ENCODE peak calls at places on chromosomes 2 and 18, in six cellular contexts. One of them, this sample, is unnamed.

GRCh38 chr2:158722266-158723105 is 72.6 kb upstream of the DAPL1 start:
- DNase-seq in astrocyte: no peak
- DNase-seq in astrocyte of the cerebellum: no peak
- DNase-seq in GM06990: no peak
- DNase-seq in GM23338: no peak
- DNase-seq in transverse colon: no peak
- DNase-seq in this sample: no peak

GRCh38 chr2:106192752-106193490 is 1.2 kb downstream of the UXS1 start:
- DNase-seq in transverse colon: peak; percentile 53
- DNase-seq in GM06990: peak; percentile 43
- DNase-seq in GM23338: peak; percentile 48
- DNase-seq in astrocyte of the cerebellum: peak; percentile 19
- DNase-seq in astrocyte: peak; percentile 76
- DNase-seq in this sample: peak; percentile 31

GRCh38 chr2:7031424-7032245 is 114.4 kb downstream of the RNF144A start:
- DNase-seq in transverse colon: peak; percentile 93
- DNase-seq in GM23338: no peak
- DNase-seq in astrocyte: no peak
- DNase-seq in GM06990: no peak
- DNase-seq in astrocyte of the cerebellum: no peak
- DNase-seq in this sample: no peak

GRCh38 chr2:105760191-105760590 is 15.5 kb downstream of the NCK2 start:
- DNase-seq in astrocyte of the cerebellum: no peak
- DNase-seq in GM23338: peak; percentile 51
- DNase-seq in GM06990: no peak
- DNase-seq in transverse colon: no peak
- DNase-seq in astrocyte: no peak
- DNase-seq in this sample: no peak

GRCh38 chr2:135991861-135992260 is 6.4 kb upstream of the DARS1 start:
- DNase-seq in GM06990: no peak
- DNase-seq in astrocyte: no peak
- DNase-seq in GM23338: no peak
- DNase-seq in transverse colon: no peak
- DNase-seq in astrocyte of the cerebellum: no peak
- DNase-seq in this sample: no peak

GRCh38 chr18:596288-596881 is 403 bp upstream of the CLUL1 start:
- DNase-seq in transverse colon: no peak
- DNase-seq in astrocyte: no peak
- DNase-seq in GM06990: peak; percentile 57
- DNase-seq in astrocyte of the cerebellum: no peak
- DNase-seq in GM23338: peak; percentile 85
- DNase-seq in this sample: no peak

GRCh38 chr2:72833084-72833714 is 7.4 kb upstream of the EXOC6B start:
- DNase-seq in transverse colon: no peak
- DNase-seq in astrocyte: no peak
- DNase-seq in astrocyte of the cerebellum: no peak
- DNase-seq in GM23338: peak; percentile 32
- DNase-seq in GM06990: no peak
- DNase-seq in this sample: no peak

GRCh38 chr2:6916736-6917070 is 509 bp upstream of the RNF144A start:
- DNase-seq in GM23338: peak; percentile 57
- DNase-seq in astrocyte: no peak
- DNase-seq in transverse colon: no peak
- DNase-seq in GM06990: no peak
- DNase-seq in astrocyte of the cerebellum: no peak
- DNase-seq in this sample: no peak

GRCh38 chr18:37967261-37967660 is 401.7 kb upstream of the CELF4 start:
- DNase-seq in GM06990: no peak
- DNase-seq in astrocyte: no peak
- DNase-seq in GM23338: no peak
- DNase-seq in astrocyte of the cerebellum: no peak
- DNase-seq in transverse colon: no peak
- DNase-seq in this sample: no peak

GRCh38 chr2:120935339-120936313 is 200.0 kb downstream of the GLI2 start:
- DNase-seq in transverse colon: peak; percentile 28
- DNase-seq in astrocyte of the cerebellum: no peak
- DNase-seq in GM06990: no peak
- DNase-seq in astrocyte: peak; percentile 88
- DNase-seq in GM23338: no peak
- DNase-seq in this sample: peak; percentile 85

GRCh38 chr2:183070942-183071844 is 7.4 kb upstream of the DUSP19 start:
- DNase-seq in GM23338: peak; percentile 88
- DNase-seq in astrocyte of the cerebellum: no peak
- DNase-seq in GM06990: no peak
- DNase-seq in transverse colon: peak; percentile 36
- DNase-seq in astrocyte: peak; percentile 16
- DNase-seq in this sample: no peak
- TF ChIP-seq CTCF in GM23338: peak; percentile 92
- TF ChIP-seq CTCF in astrocyte of the cerebellum: peak; percentile 48
- TF ChIP-seq CTCF in GM06990: peak; percentile 56
- TF ChIP-seq CTCF in transverse colon: no peak
- TF ChIP-seq CTCF in astrocyte: peak; percentile 19
- TF ChIP-seq CTCF in this sample: peak; percentile 76

DNA sequence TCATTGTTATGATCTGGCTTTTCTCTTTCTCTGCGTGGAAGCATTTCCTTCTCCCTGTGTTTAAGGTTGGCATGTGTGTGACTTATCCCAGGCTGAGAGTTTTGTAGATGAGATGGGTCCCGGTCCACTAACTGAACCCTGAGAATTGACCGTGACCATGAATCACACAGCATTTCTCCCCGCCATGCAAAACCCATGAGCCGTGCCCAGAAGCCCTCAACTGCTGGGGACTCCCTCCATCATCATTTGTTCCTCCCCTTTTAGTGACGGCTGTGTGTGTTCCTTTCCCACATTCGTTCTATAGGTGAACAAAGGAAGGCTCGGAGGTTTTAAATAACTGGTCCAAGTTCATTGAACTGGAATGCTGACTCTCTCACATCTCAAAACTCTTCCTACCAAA is 30.1 kb upstream of the TXNDC2 start:
- DNase-seq in GM06990: no peak
- DNase-seq in astrocyte of the cerebellum: peak; percentile 69
- DNase-seq in astrocyte: peak; percentile 69
- DNase-seq in transverse colon: no peak
- DNase-seq in GM23338: no peak
- DNase-seq in this sample: no peak
- H3K4me3 ChIP-seq in GM06990: no peak overlapping the region
- H3K4me3 ChIP-seq in astrocyte of the cerebellum: no peak overlapping the region
- H3K4me3 ChIP-seq in astrocyte: no peak overlapping the region
- H3K4me3 ChIP-seq in transverse colon: no peak overlapping the region
- H3K4me3 ChIP-seq in GM23338: no peak overlapping the region
- H3K4me3 ChIP-seq in this sample: no peak overlapping the region

GRCh38 chr2:172976816-172977215 is 98.8 kb upstream of the MAP3K20 start:
- DNase-seq in transverse colon: no peak
- DNase-seq in GM06990: no peak
- DNase-seq in GM23338: no peak
- DNase-seq in astrocyte of the cerebellum: no peak
- DNase-seq in astrocyte: no peak
- DNase-seq in this sample: no peak
- TF ChIP-seq CTCF in transverse colon: no peak
- TF ChIP-seq CTCF in GM06990: no peak
- TF ChIP-seq CTCF in GM23338: no peak
- TF ChIP-seq CTCF in astrocyte of the cerebellum: no peak
- TF ChIP-seq CTCF in astrocyte: no peak
- TF ChIP-seq CTCF in this sample: no peak

GRCh38 chr18:72542993-72543361 is 1.2 kb downstream of the CBLN2 start:
- DNase-seq in GM06990: peak; percentile 1
- DNase-seq in astrocyte of the cerebellum: no peak
- DNase-seq in transverse colon: no peak
- DNase-seq in astrocyte: no peak
- DNase-seq in GM23338: peak; percentile 13
- DNase-seq in this sample: no peak
- H3K4me3 ChIP-seq in GM06990: no peak overlapping the region
- H3K4me3 ChIP-seq in astrocyte of the cerebellum: peak overlapping the region; percentile 38
- H3K4me3 ChIP-seq in transverse colon: no peak overlapping the region
- H3K4me3 ChIP-seq in astrocyte: no peak overlapping the region
- H3K4me3 ChIP-seq in GM23338: peak overlapping the region; percentile 39
- H3K4me3 ChIP-seq in this sample: no peak overlapping the region

GRCh38 chr2:172436889-172437288 is 9.5 kb downstream of the ITGA6 start:
- DNase-seq in astrocyte of the cerebellum: no peak
- DNase-seq in astrocyte: no peak
- DNase-seq in GM23338: no peak
- DNase-seq in GM06990: no peak
- DNase-seq in transverse colon: no peak
- DNase-seq in this sample: no peak
- TF ChIP-seq CTCF in astrocyte of the cerebellum: no peak
- TF ChIP-seq CTCF in astrocyte: no peak
- TF ChIP-seq CTCF in GM23338: no peak
- TF ChIP-seq CTCF in GM06990: no peak
- TF ChIP-seq CTCF in transverse colon: no peak
- TF ChIP-seq CTCF in this sample: no peak

GRCh38 chr18:54604211-54604610 is 13.2 kb downstream of the DYNAP start:
- DNase-seq in astrocyte of the cerebellum: no peak
- DNase-seq in GM06990: no peak
- DNase-seq in GM23338: no peak
- DNase-seq in astrocyte: no peak
- DNase-seq in transverse colon: no peak
- DNase-seq in this sample: no peak
- H3K4me3 ChIP-seq in astrocyte of the cerebellum: no peak overlapping the region
- H3K4me3 ChIP-seq in GM06990: no peak overlapping the region
- H3K4me3 ChIP-seq in GM23338: no peak overlapping the region
- H3K4me3 ChIP-seq in astrocyte: no peak overlapping the region
- H3K4me3 ChIP-seq in transverse colon: no peak overlapping the region
- H3K4me3 ChIP-seq in this sample: no peak overlapping the region

DNA sequence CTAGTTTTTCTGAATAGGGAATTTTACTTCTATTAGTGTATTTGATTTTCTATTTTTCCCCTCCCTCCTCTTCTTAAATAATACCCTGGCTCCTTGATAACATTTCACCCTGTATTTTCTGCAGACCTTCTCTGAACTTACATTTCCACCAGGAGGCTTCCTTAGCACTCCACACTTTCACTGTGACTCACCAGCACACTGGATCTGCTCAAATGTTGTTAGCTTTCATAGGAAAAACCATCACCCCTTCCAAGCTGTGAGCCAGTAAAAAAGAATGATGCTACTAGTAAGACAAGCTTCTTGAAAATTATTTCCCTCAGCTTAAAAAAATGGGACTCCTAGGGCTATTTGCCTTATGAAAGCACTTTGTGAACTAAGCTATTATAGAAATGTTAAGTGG is 16.1 kb downstream of the SUPT7L start:
- DNase-seq in GM23338: no peak
- DNase-seq in astrocyte of the cerebellum: no peak
- DNase-seq in astrocyte: no peak
- DNase-seq in GM06990: no peak
- DNase-seq in transverse colon: no peak
- DNase-seq in this sample: no peak
- TF ChIP-seq CTCF in GM23338: no peak
- TF ChIP-seq CTCF in astrocyte of the cerebellum: no peak
- TF ChIP-seq CTCF in astrocyte: no peak
- TF ChIP-seq CTCF in GM06990: no peak
- TF ChIP-seq CTCF in transverse colon: no peak
- TF ChIP-seq CTCF in this sample: no peak

GRCh38 chr2:102621630-102622029 is 2.3 kb downstream of the SLC9A2 start:
- DNase-seq in astrocyte of the cerebellum: no peak
- DNase-seq in GM23338: no peak
- DNase-seq in GM06990: no peak
- DNase-seq in astrocyte: no peak
- DNase-seq in transverse colon: no peak
- DNase-seq in this sample: no peak

GRCh38 chr2:102620367-102620766 is 1.0 kb downstream of the SLC9A2 start:
- DNase-seq in astrocyte: no peak
- DNase-seq in GM23338: peak; percentile 36
- DNase-seq in GM06990: no peak
- DNase-seq in astrocyte of the cerebellum: no peak
- DNase-seq in transverse colon: peak; percentile 85
- DNase-seq in this sample: no peak

GRCh38 chr2:102622646-102623045 is 3.3 kb downstream of the SLC9A2 start:
- DNase-seq in transverse colon: no peak
- DNase-seq in GM23338: no peak
- DNase-seq in astrocyte: no peak
- DNase-seq in astrocyte of the cerebellum: no peak
- DNase-seq in GM06990: no peak
- DNase-seq in this sample: no peak

GRCh38 chr2:102618452-102619413 is 620 bp upstream of the SLC9A2 start:
- DNase-seq in astrocyte: peak; percentile 4
- DNase-seq in transverse colon: peak; percentile 72
- DNase-seq in astrocyte of the cerebellum: no peak
- DNase-seq in GM06990: peak; percentile 40
- DNase-seq in GM23338: peak; percentile 63
- DNase-seq in this sample: no peak

GRCh38 chr2:102619414-102620319 is at the start of gene SLC9A2:
- DNase-seq in GM06990: no peak
- DNase-seq in astrocyte of the cerebellum: no peak
- DNase-seq in GM23338: peak; percentile 76
- DNase-seq in astrocyte: peak; percentile 1
- DNase-seq in transverse colon: peak; percentile 59
- DNase-seq in this sample: no peak
- H3K4me3 ChIP-seq in GM06990: peak within 1 kb of the TSS; percentile 40
- H3K4me3 ChIP-seq in astrocyte of the cerebellum: peak within 1 kb of the TSS; percentile 49
- H3K4me3 ChIP-seq in GM23338: peak within 1 kb of the TSS; percentile 56
- H3K4me3 ChIP-seq in astrocyte: peak within 1 kb of the TSS; percentile 57
- H3K4me3 ChIP-seq in transverse colon: peak within 1 kb of the TSS; percentile 61
- H3K4me3 ChIP-seq in this sample: peak within 1 kb of the TSS; percentile 4